ENCODE peak calls at places on chromosomes 13 and 19, in six cellular contexts. Z is fibroblast of lung, L is IMR-90, F is PC-3, X is osteoblast, J is H9. W is an unnamed sample.

GRCh38 chr19:295687-296370 is 4.6 kb upstream of the PLPP2 start:
- DNase-seq in X (peak; percentile 81), J (no peak), L (no peak), Z (no peak), F (no peak), W (no peak)

GRCh38 chr13:90485441-90485840 is 862.0 kb upstream of the MIR17HG start:
- DNase-seq in F (peak; percentile 80), X (peak; percentile 25), Z (peak; percentile 92), J (no peak), L (peak; percentile 65), W (peak; percentile 80)

GRCh38 chr13:32428581-32429072 is 697 bp upstream of the N4BP2L1 start:
- DNase-seq in L (no peak), J (no peak), F (no peak), X (no peak), Z (no peak), W (no peak)

GRCh38 chr19:4533334-4533733 is 1.7 kb downstream of the PLIN5 start:
- DNase-seq in J (no peak), L (no peak), Z (no peak), F (no peak), X (no peak), W (no peak)

GRCh38 chr13:28655566-28655965 is 3.4 kb upstream of the POMP start:
- DNase-seq in J (no peak), L (peak; percentile 80), F (no peak), X (no peak), Z (peak; percentile 69), W (peak; percentile 46)

GRCh38 chr19:35260694-35261304 is 8.0 kb upstream of the USF2 start:
- DNase-seq in X (peak; percentile 59), F (no peak), Z (no peak), L (no peak), J (no peak), W (no peak)

GRCh38 chr19:6056282-6056741 is 54.0 kb downstream of the RFX2 start:
- DNase-seq in J (no peak), X (no peak), F (no peak), Z (no peak), L (no peak), W (peak; percentile 29)

GRCh38 chr13:91347996-91348905 is 764 bp downstream of the MIR17HG start:
- DNase-seq in F (no peak), J (no peak), L (no peak), Z (peak; percentile 33), X (peak; percentile 96), W (peak; percentile 26)

GRCh38 chr13:79477968-79478367 is 3.0 kb upstream of the NDFIP2 start:
- DNase-seq in F (no peak), J (peak; percentile 35), Z (no peak), X (no peak), L (no peak), W (peak; percentile 21)

GRCh38 chr13:72565893-72566292 is 161.5 kb downstream of the MZT1 start:
- DNase-seq in L (peak; percentile 15), Z (no peak), F (peak; percentile 53), J (no peak), X (no peak), W (no peak)

GRCh38 chr13:41588899-41589298 is 131.5 kb downstream of the RGCC start:
- DNase-seq in F (peak; percentile 86), L (peak; percentile 97), Z (peak; percentile 95), X (peak; percentile 80), J (no peak), W (peak; percentile 93)

GRCh38 chr19:40472516-40472915 is 5.7 kb downstream of the SPTBN4 start:
- DNase-seq in Z (no peak), F (no peak), J (no peak), L (no peak), X (no peak), W (no peak)

GRCh38 chr19:41264581-41265375 is 606 bp downstream of the HNRNPUL1 start:
- DNase-seq in Z (peak; percentile 35), F (peak; percentile 46), L (peak; percentile 34), J (peak; percentile 46), X (no peak), W (peak; percentile 42)

GRCh38 chr19:23415561-23416191 is 20.4 kb upstream of the ZNF91 start:
- DNase-seq in F (no peak), Z (peak; percentile 17), J (peak; percentile 95), X (peak; percentile 68), L (no peak), W (peak; percentile 21)

GRCh38 chr19:33580645-33581037 is 41.1 kb upstream of the CHST8 start:
- DNase-seq in F (peak; percentile 17), X (no peak), Z (no peak), L (no peak), J (no peak), W (peak; percentile 3)

GRCh38 chr19:18710986-18711751 is 27.7 kb downstream of the CRTC1 start:
- DNase-seq in J (no peak), X (peak; percentile 85), L (peak; percentile 78), F (no peak), Z (peak; percentile 50), W (no peak)

GRCh38 chr13:39144391-39144790 is 106.1 kb downstream of the NHLRC3 start:
- DNase-seq in J (no peak), Z (no peak), F (no peak), X (no peak), L (no peak), W (no peak)

GRCh38 chr13:107124129-107124718 is 556.3 kb upstream of the ARGLU1 start:
- DNase-seq in J (no peak), F (peak; percentile 45), Z (peak; percentile 9), L (peak; percentile 36), X (no peak), W (no peak)

GRCh38 chr19:58305065-58305931 is at the start of gene ERVK3-1:
- DNase-seq in F (peak; percentile 98), Z (peak; percentile 99), L (peak; percentile 98), X (peak; percentile 98), J (peak; percentile 98), W (peak; percentile 94)

GRCh38 chr13:111937763-111938375 is 129.1 kb upstream of the SOX1 start:
- DNase-seq in J (peak; percentile 24), X (no peak), Z (no peak), L (no peak), F (no peak), W (peak; percentile 32)

GRCh38 chr19:55464669-55465068 is at the start of gene C19orf85:
- DNase-seq in F (no peak), Z (no peak), X (no peak), J (peak; percentile 83), L (no peak), W (no peak)

GRCh38 chr19:14497347-14497921 is 1.5 kb upstream of the GIPC1 start:
- DNase-seq in F (peak; percentile 50), J (no peak), L (no peak), Z (no peak), X (peak; percentile 87), W (no peak)

GRCh38 chr13:30307966-30308290 is 577 bp upstream of the KATNAL1 start:
- DNase-seq in Z (no peak), F (no peak), J (no peak), L (no peak), X (no peak), W (no peak)

GRCh38 chr13:30307194-30307965 is at the start of gene KATNAL1:
- DNase-seq in J (peak; percentile 80), F (peak; percentile 55), L (peak; percentile 57), Z (peak; percentile 66), X (peak; percentile 89), W (no peak)

GRCh38 chr13:30306762-30307193 is 573 bp downstream of the KATNAL1 start:
- DNase-seq in L (peak; percentile 91), Z (peak; percentile 87), X (peak; percentile 96), F (peak; percentile 90), J (peak; percentile 93), W (peak; percentile 87)

GRCh38 chr13:30305456-30305855 is 1.9 kb downstream of the KATNAL1 start:
- DNase-seq in Z (no peak), F (no peak), J (no peak), L (no peak), X (no peak), W (no peak)

GRCh38 chr13:30308548-30308947 is 1.2 kb upstream of the KATNAL1 start:
- DNase-seq in J (no peak), Z (peak; percentile 62), F (no peak), X (no peak), L (peak; percentile 41), W (no peak)
- H2AFZ ChIP-seq in J (no peak overlapping the region), Z (peak overlapping the region; percentile 48), F (peak overlapping the region; percentile 48), X (no peak overlapping the region), L (peak overlapping the region; percentile 80), W (no peak overlapping the region)

DNA sequence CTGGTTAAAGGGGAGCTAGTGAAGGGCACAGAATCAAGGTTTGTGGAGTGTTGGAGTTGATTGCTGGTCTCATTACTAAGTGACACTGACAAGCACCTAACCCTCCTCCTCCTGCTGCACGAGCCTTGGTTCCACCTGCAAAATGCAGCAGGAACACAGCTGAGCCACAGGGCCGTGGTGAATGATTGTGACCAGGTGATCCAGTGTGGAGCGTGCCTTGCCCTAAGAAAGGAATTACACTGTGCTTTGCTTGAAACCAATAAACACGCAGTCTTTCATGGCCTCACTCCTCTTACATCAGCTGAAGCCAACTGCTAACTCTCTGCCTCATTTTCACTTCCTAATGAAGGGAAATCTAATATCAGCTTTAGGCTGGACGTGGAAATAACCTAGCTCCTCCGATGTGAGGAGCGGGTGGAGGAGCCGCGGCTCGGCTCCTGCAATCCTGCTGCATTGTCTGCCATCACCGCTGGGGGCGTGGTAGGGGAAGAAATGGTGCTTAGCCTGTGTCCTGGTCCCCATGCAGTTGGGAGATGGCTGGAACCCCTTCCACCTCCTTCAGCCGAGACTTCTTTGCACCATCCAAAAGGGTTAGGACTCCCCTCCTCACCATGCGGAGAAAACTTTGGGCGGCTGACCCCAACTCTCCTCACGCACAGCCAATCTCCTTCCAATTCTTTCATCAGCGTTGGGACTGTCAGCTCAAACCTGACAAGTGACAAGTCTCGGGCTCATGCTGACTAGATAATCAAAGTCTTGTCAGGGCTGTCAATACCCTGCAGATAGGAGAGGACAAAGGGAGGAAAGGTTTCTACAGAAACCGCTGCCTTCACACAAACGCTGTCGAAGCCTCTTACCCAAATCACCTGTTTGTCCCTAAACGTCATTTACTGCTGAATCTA is 427.9 kb downstream of the ZNF536 start:
- DNase-seq in Z (no peak), L (no peak), J (peak; percentile 75), X (no peak), F (no peak), W (no peak)
- TF ChIP-seq CTCF in Z (peak; percentile 37), L (peak; percentile 43), J (peak; percentile 83), X (peak; percentile 50), F (peak; percentile 37), W (peak; percentile 16)

DNA sequence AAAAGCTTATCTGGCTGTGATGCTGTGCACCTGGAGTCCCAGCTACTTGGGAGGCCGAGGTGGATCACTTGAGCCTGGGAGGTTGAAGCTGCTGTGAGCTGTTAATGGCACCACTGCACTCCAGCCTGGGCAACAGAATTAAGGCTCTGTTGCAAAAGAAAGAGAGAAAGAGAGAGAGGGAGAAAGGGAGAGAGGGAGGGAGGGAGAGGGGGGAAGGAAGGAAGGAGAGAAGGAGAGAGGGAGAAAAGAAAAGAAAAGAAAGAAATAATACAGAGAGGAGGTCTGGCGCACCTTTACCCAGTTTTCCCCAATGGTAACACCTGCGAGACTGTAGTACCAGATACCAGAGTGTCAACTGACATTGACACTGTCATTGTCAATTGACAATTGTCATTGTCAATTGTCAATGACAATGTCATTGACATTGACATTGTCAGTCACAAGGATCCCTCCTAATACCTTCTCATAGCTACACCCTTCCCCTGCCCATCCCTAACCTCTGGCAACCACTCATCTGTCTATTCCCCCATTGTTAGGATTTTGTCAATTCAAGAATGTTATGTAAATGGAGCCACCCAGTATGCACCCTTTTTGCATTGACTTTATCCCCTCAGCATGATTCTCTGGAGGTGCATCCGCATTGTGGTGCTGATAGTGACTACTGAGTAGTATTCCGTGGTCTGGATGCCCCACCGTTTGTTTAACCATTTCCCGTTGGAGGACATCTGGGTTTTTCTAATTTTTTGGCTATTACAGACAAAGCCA is 21.3 kb downstream of the PAK4 start:
- DNase-seq in Z (no peak), L (no peak), X (no peak), J (no peak), F (no peak), W (no peak)
- H4K20me1 ChIP-seq in Z (no peaks in the 10 kb centered on the region), L (peaks cover 50% of the 10 kb centered on the region), X (peaks cover 33% of the 10 kb centered on the region), J (peaks cover 2% of the 10 kb centered on the region), F (no peaks in the 10 kb centered on the region), W (no peaks in the 10 kb centered on the region)

GRCh38 chr19:43265664-43266025 is 3.7 kb downstream of the PSG9 start:
- DNase-seq in X (peak; percentile 35), L (peak; percentile 11), Z (no peak), F (no peak), J (no peak), W (no peak)
- H2AFZ ChIP-seq in X (no peak overlapping the region), L (peak overlapping the region; percentile 61), Z (no peak overlapping the region), F (peak overlapping the region; percentile 63), J (no peak overlapping the region), W (peak overlapping the region; percentile 76)